ENCODE peak calls at places on chromosomes 5 and 9, in nine cellular contexts. E is Right ventricle myocardium superior; X is SW 1271; Z is neuronal stem cell; M is activated CD8-positive, alpha-beta memory T cell treated with anti-CD3 and anti-CD28 coated beads, Interleukin-2, amount 10 ng/mL, durations not matched to agents 7 days and 5 days; R is EL; V is GM20000; Y is Caki2; J is left lobe of liver. L is an unnamed sample.

GRCh38 chr5:139814191-139814601 is 18.6 kb downstream of the PSD2 start:
- DNase-seq in R (no peak), J (no peak), E (peak; percentile 32), V (no peak), X (no peak), Z (no peak), M (no peak), Y (no peak), L (no peak)

GRCh38 chr9:35164711-35165110 is 2.9 kb downstream of the UNC13B start:
- DNase-seq in M (no peak), X (peak; percentile 11), Z (no peak), E (no peak), V (no peak), Y (no peak), R (peak; percentile 72), J (no peak), L (peak; percentile 80)

GRCh38 chr9:131942076-131942720 is 137.5 kb downstream of the MED27 start:
- DNase-seq in R (peak; percentile 6), Y (no peak), Z (no peak), X (no peak), M (no peak), V (no peak), E (no peak), J (no peak), L (peak; percentile 42)

GRCh38 chr5:132254321-132254977 is 3.0 kb upstream of the PDLIM4 start:
- DNase-seq in E (peak; percentile 86), Z (no peak), Y (no peak), V (no peak), J (no peak), X (no peak), M (no peak), R (no peak), L (no peak)

GRCh38 chr5:137688248-137688840 is 47.5 kb downstream of the KLHL3 start:
- DNase-seq in R (peak; percentile 4), M (no peak), X (no peak), V (no peak), J (no peak), Y (no peak), E (no peak), Z (no peak), L (no peak)

GRCh38 chr9:87504938-87505337 is 7.3 kb downstream of the DAPK1 start:
- DNase-seq in Z (no peak), V (no peak), M (no peak), J (no peak), Y (no peak), X (no peak), E (no peak), R (no peak), L (peak; percentile 46)

GRCh38 chr5:107104774-107105050 is 566.0 kb downstream of the EFNA5 start:
- DNase-seq in Z (no peak), Y (peak; percentile 70), M (no peak), J (no peak), E (no peak), R (no peak), X (no peak), V (no peak), L (peak; percentile 6)

GRCh38 chr9:87556821-87557220 is 59.2 kb downstream of the DAPK1 start:
- DNase-seq in X (no peak), R (no peak), E (peak; percentile 57), Z (no peak), V (no peak), M (no peak), J (no peak), Y (no peak), L (no peak)

GRCh38 chr5:34914671-34915138 is 599 bp downstream of the RAD1 start:
- DNase-seq in Z (no peak), J (peak; percentile 63), E (peak; percentile 50), M (peak; percentile 48), R (peak; percentile 46), V (no peak), Y (no peak), X (peak; percentile 64), L (peak; percentile 56)

GRCh38 chr9:96566401-96567202 is 53.0 kb downstream of the CDC14B start:
- DNase-seq in Z (peak; percentile 68), E (peak; percentile 88), Y (peak; percentile 77), J (peak; percentile 92), V (peak; percentile 90), R (peak; percentile 68), M (peak; percentile 85), X (peak; percentile 69), L (peak; percentile 91)

GRCh38 chr5:38404667-38405276 is 146.4 kb downstream of the EGFLAM start:
- DNase-seq in R (no peak), M (no peak), Y (no peak), V (no peak), E (no peak), J (peak; percentile 57), Z (peak; percentile 8), X (no peak), L (no peak)

GRCh38 chr5:35771321-35771720 is 85.4 kb upstream of the IL7R start:
- DNase-seq in M (no peak), R (peak; percentile 97), J (no peak), Y (no peak), Z (no peak), X (peak; percentile 8), V (no peak), E (no peak), L (peak; percentile 86)

GRCh38 chr5:111453290-111453689 is 59.0 kb downstream of the STARD4 start:
- DNase-seq in Y (no peak), J (no peak), Z (no peak), R (peak; percentile 60), E (no peak), X (no peak), M (no peak), V (no peak), L (peak; percentile 51)

GRCh38 chr5:7364226-7364875 is 31.6 kb upstream of the ADCY2 start:
- DNase-seq in Y (no peak), Z (no peak), R (no peak), J (no peak), M (no peak), V (no peak), X (no peak), E (no peak), L (no peak)

GRCh38 chr5:27241564-27242257 is 203.3 kb upstream of the CDH9 start:
- DNase-seq in V (no peak), Y (peak; percentile 95), R (peak; percentile 68), Z (no peak), M (no peak), E (no peak), X (peak; percentile 100), J (no peak), L (peak; percentile 98)

GRCh38 chr5:91027316-91027937 is 355.7 kb downstream of the ARRDC3 start:
- DNase-seq in J (no peak), V (no peak), X (no peak), Y (no peak), Z (no peak), R (no peak), M (no peak), E (no peak), L (peak; percentile 9)

GRCh38 chr9:100933656-100934055 is 94.9 kb upstream of the PLPPR1 start:
- DNase-seq in V (no peak), E (no peak), Y (no peak), X (no peak), Z (no peak), J (no peak), R (peak; percentile 45), M (no peak), L (peak; percentile 39)

GRCh38 chr9:6152824-6153223 is 62.8 kb upstream of the IL33 start:
- DNase-seq in J (no peak), M (no peak), Y (no peak), X (no peak), V (no peak), Z (no peak), R (no peak), E (no peak), L (no peak)

GRCh38 chr5:168339151-168340140 is 48.0 kb downstream of the WWC1 start:
- DNase-seq in Z (no peak), J (no peak), E (no peak), V (no peak), Y (no peak), X (no peak), M (no peak), R (no peak), L (no peak)

L was measured in M059J.